ENCODE peak calls at places on chromosomes 12 and 14, in seven cellular contexts. One of them, this sample, is unnamed. For H3K4me1, the result is how much of the 10 kb centered on the place peaks cover.

GRCh38 chr12:76113800-76114757 is 29.6 kb upstream of the NAP1L1 start:
- DNase-seq in CD8-positive, alpha-beta T cell: no peak
- DNase-seq in PC-9: no peak
- DNase-seq in tibial nerve: no peak
- DNase-seq in A549: no peak
- DNase-seq in fibroblast of lung: no peak
- DNase-seq in MM.1S: no peak
- DNase-seq in this sample: no peak

GRCh38 chr14:72710212-72710611 is 183.7 kb downstream of the DPF3 start:
- DNase-seq in CD8-positive, alpha-beta T cell: no peak
- DNase-seq in PC-9: no peak
- DNase-seq in tibial nerve: no peak
- DNase-seq in A549: no peak
- DNase-seq in fibroblast of lung: no peak
- DNase-seq in MM.1S: no peak
- DNase-seq in this sample: no peak

GRCh38 chr12:44696542-44696941 is 179.6 kb downstream of the NELL2 start:
- DNase-seq in CD8-positive, alpha-beta T cell: no peak
- DNase-seq in PC-9: no peak
- DNase-seq in tibial nerve: no peak
- DNase-seq in A549: no peak
- DNase-seq in fibroblast of lung: no peak
- DNase-seq in MM.1S: no peak
- DNase-seq in this sample: no peak

GRCh38 chr12:127588224-127588623 is 678.7 kb upstream of the TMEM132C start:
- DNase-seq in CD8-positive, alpha-beta T cell: no peak
- DNase-seq in PC-9: no peak
- DNase-seq in tibial nerve: no peak
- DNase-seq in A549: no peak
- DNase-seq in fibroblast of lung: peak
- DNase-seq in MM.1S: no peak
- DNase-seq in this sample: no peak

GRCh38 chr14:77133718-77134338 is 7.8 kb downstream of the ZDHHC22 start:
- DNase-seq in CD8-positive, alpha-beta T cell: peak
- DNase-seq in PC-9: peak
- DNase-seq in tibial nerve: no peak
- DNase-seq in A549: peak
- DNase-seq in fibroblast of lung: peak
- DNase-seq in MM.1S: peak
- DNase-seq in this sample: no peak

GRCh38 chr12:75982974-75983660 is 48.5 kb downstream of the PHLDA1 start:
- DNase-seq in CD8-positive, alpha-beta T cell: no peak
- DNase-seq in PC-9: no peak
- DNase-seq in tibial nerve: no peak
- DNase-seq in A549: no peak
- DNase-seq in fibroblast of lung: no peak
- DNase-seq in MM.1S: no peak
- DNase-seq in this sample: no peak

GRCh38 chr12:52074006-52074405 is 4.2 kb downstream of the ATG101 start:
- DNase-seq in CD8-positive, alpha-beta T cell: no peak
- DNase-seq in PC-9: no peak
- DNase-seq in tibial nerve: no peak
- DNase-seq in A549: no peak
- DNase-seq in fibroblast of lung: no peak
- DNase-seq in MM.1S: no peak
- DNase-seq in this sample: peak

GRCh38 chr12:132143328-132144071 is 619 bp downstream of the DDX51 start:
- DNase-seq in CD8-positive, alpha-beta T cell: no peak
- DNase-seq in PC-9: no peak
- DNase-seq in tibial nerve: peak
- DNase-seq in A549: no peak
- DNase-seq in fibroblast of lung: no peak
- DNase-seq in MM.1S: peak
- DNase-seq in this sample: no peak

GRCh38 chr14:54763761-54764160 is 138.9 kb downstream of the GCH1 start:
- DNase-seq in CD8-positive, alpha-beta T cell: no peak
- DNase-seq in PC-9: no peak
- DNase-seq in tibial nerve: no peak
- DNase-seq in A549: no peak
- DNase-seq in fibroblast of lung: no peak
- DNase-seq in MM.1S: no peak
- DNase-seq in this sample: no peak

GRCh38 chr12:89357297-89357730 is 5.0 kb upstream of the DUSP6 start:
- DNase-seq in CD8-positive, alpha-beta T cell: no peak
- DNase-seq in PC-9: no peak
- DNase-seq in tibial nerve: no peak
- DNase-seq in A549: no peak
- DNase-seq in fibroblast of lung: no peak
- DNase-seq in MM.1S: no peak
- DNase-seq in this sample: no peak

GRCh38 chr14:20688167-20688839 is at the start of gene ANG:
- DNase-seq in CD8-positive, alpha-beta T cell: no peak
- DNase-seq in PC-9: no peak
- DNase-seq in tibial nerve: no peak
- DNase-seq in A549: no peak
- DNase-seq in fibroblast of lung: no peak
- DNase-seq in MM.1S: no peak
- DNase-seq in this sample: no peak

GRCh38 chr14:99663716-99664635 is 19.0 kb downstream of the HHIPL1 start:
- DNase-seq in CD8-positive, alpha-beta T cell: no peak
- DNase-seq in PC-9: no peak
- DNase-seq in tibial nerve: no peak
- DNase-seq in A549: no peak
- DNase-seq in fibroblast of lung: no peak
- DNase-seq in MM.1S: no peak
- DNase-seq in this sample: no peak

GRCh38 chr12:9235519-9235918 is 27.3 kb upstream of the PZP start:
- DNase-seq in CD8-positive, alpha-beta T cell: no peak
- DNase-seq in PC-9: no peak
- DNase-seq in tibial nerve: no peak
- DNase-seq in A549: no peak
- DNase-seq in fibroblast of lung: no peak
- DNase-seq in MM.1S: no peak
- DNase-seq in this sample: no peak

GRCh38 chr12:104134882-104135281 is 3.1 kb downstream of the NFYB start:
- DNase-seq in CD8-positive, alpha-beta T cell: no peak
- DNase-seq in PC-9: no peak
- DNase-seq in tibial nerve: no peak
- DNase-seq in A549: no peak
- DNase-seq in fibroblast of lung: no peak
- DNase-seq in MM.1S: no peak
- DNase-seq in this sample: no peak

GRCh38 chr12:104136577-104136976 is 1.4 kb downstream of the NFYB start:
- DNase-seq in CD8-positive, alpha-beta T cell: no peak
- DNase-seq in PC-9: no peak
- DNase-seq in tibial nerve: no peak
- DNase-seq in A549: no peak
- DNase-seq in fibroblast of lung: peak
- DNase-seq in MM.1S: no peak
- DNase-seq in this sample: peak

GRCh38 chr12:104137902-104138746 is at the start of gene NFYB:
- DNase-seq in CD8-positive, alpha-beta T cell: peak
- DNase-seq in PC-9: peak
- DNase-seq in tibial nerve: peak
- DNase-seq in A549: peak
- DNase-seq in fibroblast of lung: peak
- DNase-seq in MM.1S: peak
- DNase-seq in this sample: peak

GRCh38 chr12:104138747-104139186 is 757 bp upstream of the NFYB start:
- DNase-seq in CD8-positive, alpha-beta T cell: no peak
- DNase-seq in PC-9: no peak
- DNase-seq in tibial nerve: no peak
- DNase-seq in A549: no peak
- DNase-seq in fibroblast of lung: no peak
- DNase-seq in MM.1S: no peak
- DNase-seq in this sample: no peak

DNA sequence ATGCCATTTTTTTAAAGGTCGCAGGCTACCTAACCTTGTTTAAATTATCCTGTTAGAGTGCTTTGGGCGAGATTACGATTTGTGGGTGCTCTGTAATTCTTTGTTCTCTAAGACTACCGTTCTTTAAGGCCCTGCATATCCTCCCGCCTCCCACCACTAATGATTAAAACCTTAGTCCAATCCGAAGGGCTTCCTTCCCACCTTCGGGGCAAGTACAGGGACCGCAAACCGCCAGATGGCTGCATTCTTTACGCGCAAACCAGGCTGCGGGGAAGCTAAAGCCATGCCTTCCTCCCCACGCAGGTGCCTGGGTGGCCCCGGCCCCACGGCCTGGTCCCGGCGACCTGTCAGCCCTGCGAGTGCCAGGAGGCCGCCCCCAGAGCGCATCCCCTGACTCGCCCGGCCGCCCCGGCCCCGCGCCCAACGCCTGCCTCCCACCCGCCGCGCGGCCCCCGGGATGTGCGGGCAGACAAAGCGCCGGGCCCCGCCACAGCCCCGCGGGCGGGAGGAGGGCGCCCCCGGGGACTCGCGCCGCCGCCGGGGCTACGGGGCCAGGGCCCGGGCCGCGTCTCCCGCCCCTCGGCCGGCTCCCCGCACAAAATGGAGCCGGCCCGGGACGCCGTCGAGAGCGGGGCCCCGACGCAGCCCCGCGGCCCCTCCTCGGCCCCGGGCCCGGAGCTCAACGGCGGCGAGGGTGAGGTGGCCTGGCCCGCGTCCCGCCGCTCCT is 672 bp downstream of the NFYB start:
- DNase-seq in CD8-positive, alpha-beta T cell: peak
- DNase-seq in PC-9: peak
- DNase-seq in tibial nerve: no peak
- DNase-seq in A549: peak
- DNase-seq in fibroblast of lung: peak
- DNase-seq in MM.1S: peak
- DNase-seq in this sample: peak
- H3K4me1 ChIP-seq in CD8-positive, alpha-beta T cell: under half
- H3K4me1 ChIP-seq in PC-9: under half
- H3K4me1 ChIP-seq in tibial nerve: half or more
- H3K4me1 ChIP-seq in A549: half or more
- H3K4me1 ChIP-seq in fibroblast of lung: under half
- H3K4me1 ChIP-seq in MM.1S: under half
- H3K4me1 ChIP-seq in this sample: under half

GRCh38 chr12:69476276-69477017 is 6.3 kb downstream of the FRS2 start:
- DNase-seq in CD8-positive, alpha-beta T cell: no peak
- DNase-seq in PC-9: no peak
- DNase-seq in tibial nerve: no peak
- DNase-seq in A549: no peak
- DNase-seq in fibroblast of lung: no peak
- DNase-seq in MM.1S: no peak
- DNase-seq in this sample: no peak
- H3K4me3 ChIP-seq in CD8-positive, alpha-beta T cell: no peak
- H3K4me3 ChIP-seq in PC-9: no peak
- H3K4me3 ChIP-seq in tibial nerve: no peak
- H3K4me3 ChIP-seq in A549: no peak
- H3K4me3 ChIP-seq in fibroblast of lung: no peak
- H3K4me3 ChIP-seq in MM.1S: no peak
- H3K4me3 ChIP-seq in this sample: no peak

GRCh38 chr12:1642513-1642912 is 13.5 kb downstream of the WNT5B start:
- DNase-seq in CD8-positive, alpha-beta T cell: no peak
- DNase-seq in PC-9: no peak
- DNase-seq in tibial nerve: no peak
- DNase-seq in A549: no peak
- DNase-seq in fibroblast of lung: no peak
- DNase-seq in MM.1S: no peak
- DNase-seq in this sample: no peak

GRCh38 chr12:1644523-1645438 is 15.8 kb downstream of the WNT5B start:
- DNase-seq in CD8-positive, alpha-beta T cell: no peak
- DNase-seq in PC-9: no peak
- DNase-seq in tibial nerve: peak
- DNase-seq in A549: no peak
- DNase-seq in fibroblast of lung: peak
- DNase-seq in MM.1S: no peak
- DNase-seq in this sample: no peak

GRCh38 chr12:1643056-1643455 is 14.0 kb downstream of the WNT5B start:
- DNase-seq in CD8-positive, alpha-beta T cell: no peak
- DNase-seq in PC-9: no peak
- DNase-seq in tibial nerve: no peak
- DNase-seq in A549: no peak
- DNase-seq in fibroblast of lung: no peak
- DNase-seq in MM.1S: no peak
- DNase-seq in this sample: no peak

GRCh38 chr12:1645819-1646218 is 16.8 kb downstream of the WNT5B start:
- DNase-seq in CD8-positive, alpha-beta T cell: no peak
- DNase-seq in PC-9: no peak
- DNase-seq in tibial nerve: no peak
- DNase-seq in A549: no peak
- DNase-seq in fibroblast of lung: no peak
- DNase-seq in MM.1S: no peak
- DNase-seq in this sample: no peak

DNA sequence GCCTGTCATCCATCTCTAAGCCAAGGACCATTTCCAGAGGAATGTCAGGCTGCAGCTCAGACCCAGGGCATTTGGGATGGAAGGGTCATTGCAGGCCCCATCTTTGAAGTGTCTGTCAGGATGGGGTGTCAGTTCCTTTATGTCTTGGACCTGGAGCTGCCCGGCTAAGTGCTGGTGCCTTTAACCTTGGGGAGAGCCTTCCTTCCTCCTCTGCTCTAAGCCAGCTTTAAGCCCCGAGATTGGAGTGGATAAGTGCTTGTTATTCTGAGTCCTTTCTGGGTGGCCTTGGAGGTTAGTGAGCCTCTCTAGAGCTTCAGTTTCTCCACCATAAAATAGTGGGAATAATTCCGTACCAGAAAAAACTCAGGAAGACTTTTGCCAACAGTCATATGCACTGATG is 15.1 kb downstream of the WNT5B start:
- DNase-seq in CD8-positive, alpha-beta T cell: no peak
- DNase-seq in PC-9: no peak
- DNase-seq in tibial nerve: no peak
- DNase-seq in A549: no peak
- DNase-seq in fibroblast of lung: no peak
- DNase-seq in MM.1S: no peak
- DNase-seq in this sample: no peak
- H3K27ac ChIP-seq in CD8-positive, alpha-beta T cell: no peak
- H3K27ac ChIP-seq in PC-9: no peak
- H3K27ac ChIP-seq in tibial nerve: peak
- H3K27ac ChIP-seq in A549: no peak
- H3K27ac ChIP-seq in fibroblast of lung: peak
- H3K27ac ChIP-seq in MM.1S: no peak
- H3K27ac ChIP-seq in this sample: no peak

GRCh38 chr14:68246074-68246980 is 426.7 kb downstream of the RAD51B start:
- DNase-seq in CD8-positive, alpha-beta T cell: no peak
- DNase-seq in PC-9: no peak
- DNase-seq in tibial nerve: no peak
- DNase-seq in A549: no peak
- DNase-seq in fibroblast of lung: peak
- DNase-seq in MM.1S: no peak
- DNase-seq in this sample: no peak

GRCh38 chr14:68241862-68242490 is 422.4 kb downstream of the RAD51B start:
- DNase-seq in CD8-positive, alpha-beta T cell: no peak
- DNase-seq in PC-9: no peak
- DNase-seq in tibial nerve: no peak
- DNase-seq in A549: no peak
- DNase-seq in fibroblast of lung: no peak
- DNase-seq in MM.1S: no peak
- DNase-seq in this sample: no peak

GRCh38 chr14:68245146-68246073 is 425.8 kb downstream of the RAD51B start:
- DNase-seq in CD8-positive, alpha-beta T cell: no peak
- DNase-seq in PC-9: no peak
- DNase-seq in tibial nerve: no peak
- DNase-seq in A549: no peak
- DNase-seq in fibroblast of lung: peak
- DNase-seq in MM.1S: no peak
- DNase-seq in this sample: no peak

GRCh38 chr14:68244272-68244975 is 424.8 kb downstream of the RAD51B start:
- DNase-seq in CD8-positive, alpha-beta T cell: no peak
- DNase-seq in PC-9: no peak
- DNase-seq in tibial nerve: no peak
- DNase-seq in A549: no peak
- DNase-seq in fibroblast of lung: peak
- DNase-seq in MM.1S: no peak
- DNase-seq in this sample: no peak

GRCh38 chr14:68243441-68244010 is 423.9 kb downstream of the RAD51B start:
- DNase-seq in CD8-positive, alpha-beta T cell: no peak
- DNase-seq in PC-9: no peak
- DNase-seq in tibial nerve: no peak
- DNase-seq in A549: no peak
- DNase-seq in fibroblast of lung: no peak
- DNase-seq in MM.1S: no peak
- DNase-seq in this sample: no peak
- H3K4me1 ChIP-seq in CD8-positive, alpha-beta T cell: under half
- H3K4me1 ChIP-seq in PC-9: under half
- H3K4me1 ChIP-seq in tibial nerve: half or more
- H3K4me1 ChIP-seq in A549: under half
- H3K4me1 ChIP-seq in fibroblast of lung: under half
- H3K4me1 ChIP-seq in MM.1S: under half
- H3K4me1 ChIP-seq in this sample: under half